ENCODE peak calls at places on chromosomes 3 and 15, in six cellular contexts. K is right lobe of liver, H is GM23338, V is mesendoderm, R is cardiac muscle cell, U is foreskin fibroblast. Q is an unnamed sample.

GRCh38 chr3:189490749-189491148 is 140.4 kb upstream of the TP63 start:
- DNase-seq in K (no peak), H (no peak), V (no peak), R (no peak), U (no peak), Q (no peak)

GRCh38 chr15:99502182-99502581 is 63.6 kb upstream of the MEF2A start:
- DNase-seq in K (no peak), H (no peak), V (no peak), R (no peak), U (no peak), Q (peak; percentile 68)

GRCh38 chr3:124780767-124781485 is 50.7 kb downstream of the UMPS start:
- DNase-seq in K (peak; percentile 75), H (peak; percentile 32), V (peak; percentile 91), R (peak; percentile 74), U (no peak), Q (no peak)

GRCh38 chr15:33068007-33068441 is 126.5 kb downstream of the FMN1 start:
- DNase-seq in K (peak; percentile 51), H (peak; percentile 57), V (peak; percentile 79), R (no peak), U (peak; percentile 75), Q (no peak)

GRCh38 chr3:54743755-54744154 is 184.1 kb downstream of the LRTM1 start:
- DNase-seq in K (no peak), H (no peak), V (no peak), R (no peak), U (no peak), Q (no peak)

GRCh38 chr15:78989701-78990248 is 44.9 kb upstream of the CTSH start:
- DNase-seq in K (no peak), H (no peak), V (no peak), R (no peak), U (no peak), Q (no peak)

GRCh38 chr3:62255758-62256157 is 117.6 kb downstream of the FEZF2 start:
- DNase-seq in K (no peak), H (no peak), V (no peak), R (no peak), U (no peak), Q (no peak)

GRCh38 chr3:110526732-110527727 is 544.6 kb upstream of the NECTIN3 start:
- DNase-seq in K (no peak), H (peak; percentile 61), V (peak; percentile 77), R (no peak), U (peak; percentile 93), Q (no peak)

GRCh38 chr3:54905230-54905888 is 22.5 kb downstream of the LRTM1 start:
- DNase-seq in K (no peak), H (no peak), V (peak; percentile 13), R (no peak), U (no peak), Q (no peak)

GRCh38 chr15:34223904-34224596 is 766 bp upstream of the EMC4 start:
- DNase-seq in K (no peak), H (peak; percentile 19), V (no peak), R (no peak), U (no peak), Q (no peak)

GRCh38 chr15:99100245-99101173 is 4.4 kb upstream of the SYNM start:
- DNase-seq in K (peak; percentile 83), H (peak; percentile 93), V (peak; percentile 82), R (peak; percentile 87), U (peak; percentile 67), Q (no peak)

GRCh38 chr3:39025222-39025970 is 26.3 kb downstream of the SCN11A start:
- DNase-seq in K (no peak), H (no peak), V (no peak), R (no peak), U (no peak), Q (no peak)

GRCh38 chr15:78620021-78620838 is 566 bp downstream of the CHRNA3 start:
- DNase-seq in K (no peak), H (peak; percentile 80), V (peak; percentile 80), R (peak; percentile 68), U (no peak), Q (no peak)

GRCh38 chr15:24956131-24956838 is 1.5 kb downstream of the SNRPN start:
- DNase-seq in K (peak; percentile 69), H (peak; percentile 81), V (peak; percentile 95), R (peak; percentile 79), U (peak; percentile 60), Q (peak; percentile 55)

GRCh38 chr3:133444071-133444774 is 44.4 kb downstream of the BFSP2 start:
- DNase-seq in K (no peak), H (no peak), V (no peak), R (no peak), U (no peak), Q (no peak)

GRCh38 chr3:100993309-100993708 is at the start of gene ABI3BP:
- DNase-seq in K (peak; percentile 45), H (no peak), V (peak; percentile 36), R (peak; percentile 23), U (peak; percentile 78), Q (no peak)

GRCh38 chr3:183514048-183514447 is 41.5 kb downstream of the KLHL6 start:
- DNase-seq in K (peak; percentile 10), H (no peak), V (no peak), R (no peak), U (no peak), Q (no peak)

GRCh38 chr3:151356791-151357460 is 27.6 kb upstream of the P2RY13 start:
- DNase-seq in K (no peak), H (no peak), V (no peak), R (no peak), U (no peak), Q (no peak)

GRCh38 chr15:57358611-57359010 is 17.7 kb upstream of the CGNL1 start:
- DNase-seq in K (no peak), H (no peak), V (no peak), R (no peak), U (no peak), Q (no peak)

GRCh38 chr15:71804695-71805470 is 5.5 kb upstream of the NR2E3 start:
- DNase-seq in K (no peak), H (no peak), V (no peak), R (no peak), U (no peak), Q (peak; percentile 34)

GRCh38 chr3:128665362-128666021 is 14.9 kb upstream of the RPN1 start:
- DNase-seq in K (no peak), H (no peak), V (no peak), R (no peak), U (no peak), Q (no peak)

GRCh38 chr15:85174521-85174920 is 192.9 kb downstream of the PDE8A start:
- DNase-seq in K (no peak), H (no peak), V (no peak), R (no peak), U (no peak), Q (no peak)

GRCh38 chr15:50577492-50577891 is 31.0 kb upstream of the USP50 start:
- DNase-seq in K (no peak), H (no peak), V (no peak), R (no peak), U (no peak), Q (no peak)

GRCh38 chr15:33729648-33730047 is 238.6 kb upstream of the CHRM5 start:
- DNase-seq in K (no peak), H (peak; percentile 34), V (no peak), R (peak; percentile 25), U (no peak), Q (no peak)

GRCh38 chr15:79629687-79630086 is 197.6 kb downstream of the MINAR1 start:
- DNase-seq in K (no peak), H (no peak), V (no peak), R (no peak), U (peak; percentile 91), Q (no peak)

GRCh38 chr3:149657458-149657795 is 398 bp downstream of the WWTR1 start:
- DNase-seq in K (peak; percentile 72), H (peak; percentile 71), V (peak; percentile 87), R (no peak), U (peak; percentile 60), Q (no peak)

GRCh38 chr15:100311099-100311751 is 30.6 kb downstream of the ADAMTS17 start:
- DNase-seq in K (no peak), H (no peak), V (no peak), R (no peak), U (no peak), Q (no peak)

GRCh38 chr15:66936115-66936863 is 129.1 kb upstream of the SMAD3 start:
- DNase-seq in K (peak; percentile 29), H (no peak), V (no peak), R (no peak), U (peak; percentile 66), Q (no peak)
- H3K4me3 ChIP-seq in K (no peak overlapping the region), H (no peak overlapping the region), V (no peak overlapping the region), R (no peak overlapping the region), U (peak overlapping the region; percentile 45), Q (no peak overlapping the region)

GRCh38 chr3:17231537-17232261 is 346.9 kb downstream of the PLCL2 start:
- DNase-seq in K (no peak), H (no peak), V (no peak), R (no peak), U (no peak), Q (no peak)

GRCh38 chr3:17233398-17233800 is 348.6 kb downstream of the PLCL2 start:
- DNase-seq in K (no peak), H (peak; percentile 69), V (peak; percentile 66), R (peak; percentile 71), U (peak; percentile 28), Q (peak; percentile 35)

GRCh38 chr3:17232442-17232841 is 347.7 kb downstream of the PLCL2 start:
- DNase-seq in K (no peak), H (no peak), V (no peak), R (no peak), U (no peak), Q (no peak)

GRCh38 chr3:17235311-17235710 is 350.6 kb downstream of the PLCL2 start:
- DNase-seq in K (no peak), H (no peak), V (no peak), R (peak; percentile 8), U (no peak), Q (no peak)

DNA sequence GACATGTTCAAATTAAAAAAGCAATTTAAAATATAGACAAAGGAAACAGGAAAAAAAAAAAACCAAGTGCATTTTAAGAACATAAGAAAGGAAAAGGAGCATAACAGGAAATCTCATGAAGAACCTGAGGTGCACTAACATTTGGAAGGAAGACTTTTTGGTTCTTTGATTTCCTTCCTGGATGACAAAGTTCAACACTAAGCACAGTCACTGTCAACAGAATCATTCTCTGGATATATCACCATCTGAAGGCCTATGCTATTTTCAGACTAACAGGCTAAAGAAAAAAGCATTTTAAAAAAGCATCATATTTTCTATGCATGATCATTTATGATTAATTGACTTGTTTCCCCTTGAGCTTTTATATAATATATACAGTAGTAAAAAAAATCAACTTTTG is 349.6 kb downstream of the PLCL2 start:
- DNase-seq in K (no peak), H (no peak), V (no peak), R (no peak), U (no peak), Q (no peak)
- H3K4me3 ChIP-seq in K (no peak overlapping the region), H (no peak overlapping the region), V (no peak overlapping the region), R (no peak overlapping the region), U (no peak overlapping the region), Q (no peak overlapping the region)

GRCh38 chr3:27714692-27715453 is 7.2 kb downstream of the EOMES start:
- DNase-seq in K (no peak), H (peak; percentile 80), V (peak; percentile 96), R (peak; percentile 68), U (no peak), Q (no peak)
- H3K4me3 ChIP-seq in K (no peak overlapping the region), H (peak overlapping the region; percentile 68), V (peak overlapping the region; percentile 39), R (peak overlapping the region; percentile 20), U (no peak overlapping the region), Q (no peak overlapping the region)

DNA sequence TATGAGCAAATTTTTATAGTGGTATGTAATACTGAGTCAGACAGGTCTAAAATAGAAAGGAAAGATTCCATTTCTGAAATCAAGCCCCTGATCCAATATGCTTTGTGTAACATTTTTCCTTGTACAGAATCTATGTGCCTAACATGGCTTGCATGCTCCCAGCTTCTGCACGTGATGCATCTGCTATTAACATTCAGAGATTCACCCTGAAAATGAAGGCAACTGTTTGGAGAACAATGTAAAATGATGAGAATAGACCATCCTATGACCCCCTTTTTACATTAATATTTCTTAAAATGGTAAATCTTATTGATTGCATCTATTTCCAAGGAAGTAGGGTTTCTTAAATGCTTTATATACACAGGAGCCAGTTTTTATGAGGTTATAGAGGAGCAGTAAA is 531.7 kb downstream of the ZIC1 start:
- DNase-seq in K (no peak), H (no peak), V (no peak), R (no peak), U (no peak), Q (no peak)
- H3K4me3 ChIP-seq in K (no peak overlapping the region), H (no peak overlapping the region), V (no peak overlapping the region), R (no peak overlapping the region), U (no peak overlapping the region), Q (no peak overlapping the region)

Q was measured in GM12864.